ENCODE peak calls at places on chromosomes 6 and 20, in seven cellular contexts. One of them, this sample, is unnamed.

GRCh38 chr20:46609043-46609442 is 42.2 kb downstream of the SLC13A3 start:
- DNase-seq in IMR-90: no peak
- DNase-seq in H9: no peak
- DNase-seq in neuronal stem cell: no peak
- DNase-seq in mesenchymal stem cell: no peak
- DNase-seq in H1: no peak
- DNase-seq in trophoblast cell: no peak
- DNase-seq in this sample: no peak

GRCh38 chr20:50834599-50835005 is 39.7 kb downstream of the BCAS4 start:
- DNase-seq in IMR-90: peak
- DNase-seq in H9: no peak
- DNase-seq in neuronal stem cell: no peak
- DNase-seq in mesenchymal stem cell: peak
- DNase-seq in H1: no peak
- DNase-seq in trophoblast cell: peak
- DNase-seq in this sample: no peak

GRCh38 chr6:2529217-2529719 is 221.5 kb downstream of the MYLK4 start:
- DNase-seq in IMR-90: no peak
- DNase-seq in H9: no peak
- DNase-seq in neuronal stem cell: no peak
- DNase-seq in mesenchymal stem cell: no peak
- DNase-seq in H1: no peak
- DNase-seq in trophoblast cell: no peak
- DNase-seq in this sample: no peak

GRCh38 chr6:33779305-33779704 is 9.6 kb downstream of the LEMD2 start:
- DNase-seq in IMR-90: no peak
- DNase-seq in H9: peak
- DNase-seq in neuronal stem cell: no peak
- DNase-seq in mesenchymal stem cell: no peak
- DNase-seq in H1: no peak
- DNase-seq in trophoblast cell: no peak
- DNase-seq in this sample: peak

GRCh38 chr6:147906361-147906760 is 397.9 kb downstream of the SAMD5 start:
- DNase-seq in IMR-90: no peak
- DNase-seq in H9: no peak
- DNase-seq in neuronal stem cell: no peak
- DNase-seq in mesenchymal stem cell: peak
- DNase-seq in H1: no peak
- DNase-seq in trophoblast cell: no peak
- DNase-seq in this sample: peak

GRCh38 chr6:129184324-129184723 is 301.4 kb downstream of the LAMA2 start:
- DNase-seq in IMR-90: no peak
- DNase-seq in H9: no peak
- DNase-seq in neuronal stem cell: no peak
- DNase-seq in mesenchymal stem cell: no peak
- DNase-seq in H1: no peak
- DNase-seq in trophoblast cell: no peak
- DNase-seq in this sample: no peak

GRCh38 chr6:116847234-116847633 is 18.4 kb upstream of the GPRC6A start:
- DNase-seq in IMR-90: peak
- DNase-seq in H9: no peak
- DNase-seq in neuronal stem cell: no peak
- DNase-seq in mesenchymal stem cell: peak
- DNase-seq in H1: no peak
- DNase-seq in trophoblast cell: no peak
- DNase-seq in this sample: peak

GRCh38 chr6:139325686-139326085 is 33.9 kb upstream of the TXLNB start:
- DNase-seq in IMR-90: no peak
- DNase-seq in H9: no peak
- DNase-seq in neuronal stem cell: no peak
- DNase-seq in mesenchymal stem cell: no peak
- DNase-seq in H1: no peak
- DNase-seq in trophoblast cell: no peak
- DNase-seq in this sample: no peak

GRCh38 chr20:58722379-58722778 is 29.8 kb downstream of the NPEPL1 start:
- DNase-seq in IMR-90: no peak
- DNase-seq in H9: peak
- DNase-seq in neuronal stem cell: no peak
- DNase-seq in mesenchymal stem cell: no peak
- DNase-seq in H1: no peak
- DNase-seq in trophoblast cell: no peak
- DNase-seq in this sample: no peak

GRCh38 chr6:36418558-36418957 is 24.1 kb downstream of the PXT1 start:
- DNase-seq in IMR-90: no peak
- DNase-seq in H9: no peak
- DNase-seq in neuronal stem cell: no peak
- DNase-seq in mesenchymal stem cell: no peak
- DNase-seq in H1: no peak
- DNase-seq in trophoblast cell: no peak
- DNase-seq in this sample: peak

GRCh38 chr6:138291036-138291848 is 73.0 kb upstream of the PBOV1 start:
- DNase-seq in IMR-90: no peak
- DNase-seq in H9: no peak
- DNase-seq in neuronal stem cell: no peak
- DNase-seq in mesenchymal stem cell: no peak
- DNase-seq in H1: no peak
- DNase-seq in trophoblast cell: no peak
- DNase-seq in this sample: peak

GRCh38 chr20:14521436-14521835 is 184.0 kb upstream of the FLRT3 start:
- DNase-seq in IMR-90: peak
- DNase-seq in H9: no peak
- DNase-seq in neuronal stem cell: no peak
- DNase-seq in mesenchymal stem cell: peak
- DNase-seq in H1: no peak
- DNase-seq in trophoblast cell: no peak
- DNase-seq in this sample: no peak

GRCh38 chr6:159212881-159213280 is 43.7 kb downstream of the FNDC1 start:
- DNase-seq in IMR-90: no peak
- DNase-seq in H9: no peak
- DNase-seq in neuronal stem cell: no peak
- DNase-seq in mesenchymal stem cell: no peak
- DNase-seq in H1: no peak
- DNase-seq in trophoblast cell: no peak
- DNase-seq in this sample: no peak

GRCh38 chr6:46381057-46381456 is 110.2 kb downstream of the RCAN2 start:
- DNase-seq in IMR-90: no peak
- DNase-seq in H9: no peak
- DNase-seq in neuronal stem cell: no peak
- DNase-seq in mesenchymal stem cell: no peak
- DNase-seq in H1: no peak
- DNase-seq in trophoblast cell: no peak
- DNase-seq in this sample: no peak

GRCh38 chr6:154370545-154370944 is 13.9 kb upstream of the IPCEF1 start:
- DNase-seq in IMR-90: peak
- DNase-seq in H9: no peak
- DNase-seq in neuronal stem cell: no peak
- DNase-seq in mesenchymal stem cell: peak
- DNase-seq in H1: no peak
- DNase-seq in trophoblast cell: no peak
- DNase-seq in this sample: peak

GRCh38 chr6:127864701-127865100 is 36.2 kb downstream of the THEMIS start:
- DNase-seq in IMR-90: no peak
- DNase-seq in H9: no peak
- DNase-seq in neuronal stem cell: no peak
- DNase-seq in mesenchymal stem cell: no peak
- DNase-seq in H1: no peak
- DNase-seq in trophoblast cell: no peak
- DNase-seq in this sample: no peak

GRCh38 chr6:116666869-116667268 is 1.7 kb downstream of the ZUP1 start:
- DNase-seq in IMR-90: no peak
- DNase-seq in H9: no peak
- DNase-seq in neuronal stem cell: no peak
- DNase-seq in mesenchymal stem cell: no peak
- DNase-seq in H1: no peak
- DNase-seq in trophoblast cell: no peak
- DNase-seq in this sample: no peak

GRCh38 chr6:24495516-24495847 is 713 bp downstream of the ALDH5A1 start:
- DNase-seq in IMR-90: peak
- DNase-seq in H9: peak
- DNase-seq in neuronal stem cell: no peak
- DNase-seq in mesenchymal stem cell: peak
- DNase-seq in H1: no peak
- DNase-seq in trophoblast cell: no peak
- DNase-seq in this sample: peak

GRCh38 chr6:116175344-116175743 is 49.4 kb upstream of the COL10A1 start:
- DNase-seq in IMR-90: no peak
- DNase-seq in H9: no peak
- DNase-seq in neuronal stem cell: no peak
- DNase-seq in mesenchymal stem cell: no peak
- DNase-seq in H1: no peak
- DNase-seq in trophoblast cell: no peak
- DNase-seq in this sample: no peak

GRCh38 chr6:23111984-23112383 is 542.6 kb downstream of the HDGFL1 start:
- DNase-seq in IMR-90: peak
- DNase-seq in H9: no peak
- DNase-seq in neuronal stem cell: no peak
- DNase-seq in mesenchymal stem cell: no peak
- DNase-seq in H1: no peak
- DNase-seq in trophoblast cell: no peak
- DNase-seq in this sample: no peak

GRCh38 chr6:111985202-111985731 is 68.6 kb upstream of the CCN6 start:
- DNase-seq in IMR-90: peak
- DNase-seq in H9: peak
- DNase-seq in neuronal stem cell: no peak
- DNase-seq in mesenchymal stem cell: peak
- DNase-seq in H1: peak
- DNase-seq in trophoblast cell: peak
- DNase-seq in this sample: peak

GRCh38 chr6:73240730-73241129 is 15.4 kb upstream of the KHDC1L start:
- DNase-seq in IMR-90: no peak
- DNase-seq in H9: no peak
- DNase-seq in neuronal stem cell: no peak
- DNase-seq in mesenchymal stem cell: no peak
- DNase-seq in H1: no peak
- DNase-seq in trophoblast cell: no peak
- DNase-seq in this sample: no peak

GRCh38 chr6:154868143-154868594 is 126.9 kb upstream of the TIAM2 start:
- DNase-seq in IMR-90: peak
- DNase-seq in H9: no peak
- DNase-seq in neuronal stem cell: peak
- DNase-seq in mesenchymal stem cell: peak
- DNase-seq in H1: no peak
- DNase-seq in trophoblast cell: peak
- DNase-seq in this sample: peak

GRCh38 chr6:118551063-118551672 is 3.1 kb downstream of the PLN start:
- DNase-seq in IMR-90: peak
- DNase-seq in H9: no peak
- DNase-seq in neuronal stem cell: peak
- DNase-seq in mesenchymal stem cell: peak
- DNase-seq in H1: no peak
- DNase-seq in trophoblast cell: peak
- DNase-seq in this sample: peak

GRCh38 chr6:158837684-158838625 is 18.8 kb upstream of the EZR start:
- DNase-seq in IMR-90: peak
- DNase-seq in H9: no peak
- DNase-seq in neuronal stem cell: no peak
- DNase-seq in mesenchymal stem cell: no peak
- DNase-seq in H1: no peak
- DNase-seq in trophoblast cell: no peak
- DNase-seq in this sample: peak

GRCh38 chr6:117840541-117840983 is 66.5 kb upstream of the SLC35F1 start:
- DNase-seq in IMR-90: peak
- DNase-seq in H9: no peak
- DNase-seq in neuronal stem cell: peak
- DNase-seq in mesenchymal stem cell: peak
- DNase-seq in H1: no peak
- DNase-seq in trophoblast cell: peak
- DNase-seq in this sample: peak

GRCh38 chr6:2919401-2919800 is 16.3 kb upstream of the SERPINB9 start:
- DNase-seq in IMR-90: no peak
- DNase-seq in H9: peak
- DNase-seq in neuronal stem cell: no peak
- DNase-seq in mesenchymal stem cell: no peak
- DNase-seq in H1: no peak
- DNase-seq in trophoblast cell: no peak
- DNase-seq in this sample: no peak

GRCh38 chr20:44819936-44820335 is 9.6 kb upstream of the RIMS4 start:
- DNase-seq in IMR-90: no peak
- DNase-seq in H9: no peak
- DNase-seq in neuronal stem cell: no peak
- DNase-seq in mesenchymal stem cell: no peak
- DNase-seq in H1: no peak
- DNase-seq in trophoblast cell: no peak
- DNase-seq in this sample: no peak

GRCh38 chr6:27579973-27580372 is 107.1 kb upstream of the ZNF184 start:
- DNase-seq in IMR-90: no peak
- DNase-seq in H9: no peak
- DNase-seq in neuronal stem cell: no peak
- DNase-seq in mesenchymal stem cell: no peak
- DNase-seq in H1: no peak
- DNase-seq in trophoblast cell: no peak
- DNase-seq in this sample: no peak

DNA sequence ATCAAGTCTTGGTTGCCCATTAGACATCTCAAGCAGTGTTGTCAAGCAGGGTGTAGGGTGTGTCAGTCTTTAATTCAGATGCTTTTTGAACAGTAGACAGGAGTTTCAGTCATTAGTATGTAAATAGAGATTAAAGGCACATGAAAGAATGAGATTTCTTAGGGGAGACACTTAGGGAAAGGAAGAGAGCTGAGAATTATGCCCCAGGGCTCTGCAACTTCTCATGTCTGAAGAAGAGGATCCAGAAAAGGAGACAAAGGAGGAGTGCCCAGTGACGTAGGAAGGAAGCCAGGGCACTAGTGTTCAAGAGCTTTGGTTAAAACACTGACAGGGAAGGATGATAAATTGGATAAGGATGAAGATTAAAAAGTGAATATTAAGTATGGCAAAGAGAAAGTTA is 569.7 kb downstream of the NKAIN2 start:
- DNase-seq in IMR-90: no peak
- DNase-seq in H9: no peak
- DNase-seq in neuronal stem cell: no peak
- DNase-seq in mesenchymal stem cell: peak
- DNase-seq in H1: no peak
- DNase-seq in trophoblast cell: no peak
- DNase-seq in this sample: no peak
- H3K4ac ChIP-seq in IMR-90: no peak
- H3K4ac ChIP-seq in H9: no peak
- H3K4ac ChIP-seq in neuronal stem cell: no peak
- H3K4ac ChIP-seq in mesenchymal stem cell: no peak
- H3K4ac ChIP-seq in H1: no peak
- H3K4ac ChIP-seq in trophoblast cell: no peak
- H3K4ac ChIP-seq in this sample: no peak

GRCh38 chr20:63330940-63331339 is 30.2 kb downstream of the CHRNA4 start:
- DNase-seq in IMR-90: no peak
- DNase-seq in H9: peak
- DNase-seq in neuronal stem cell: no peak
- DNase-seq in mesenchymal stem cell: no peak
- DNase-seq in H1: no peak
- DNase-seq in trophoblast cell: no peak
- DNase-seq in this sample: no peak
- H2AK5ac ChIP-seq in IMR-90: no peak
- H2AK5ac ChIP-seq in H9: no peak
- H2AK5ac ChIP-seq in neuronal stem cell: peak
- H2AK5ac ChIP-seq in mesenchymal stem cell: no peak
- H2AK5ac ChIP-seq in H1: no peak
- H2AK5ac ChIP-seq in trophoblast cell: no peak
- H2AK5ac ChIP-seq in this sample: no peak

GRCh38 chr6:47456536-47456975 is 21.0 kb upstream of the CD2AP start:
- DNase-seq in IMR-90: no peak
- DNase-seq in H9: no peak
- DNase-seq in neuronal stem cell: no peak
- DNase-seq in mesenchymal stem cell: no peak
- DNase-seq in H1: no peak
- DNase-seq in trophoblast cell: no peak
- DNase-seq in this sample: no peak
- H3K18ac ChIP-seq in IMR-90: no peak
- H3K18ac ChIP-seq in H9: no peak
- H3K18ac ChIP-seq in neuronal stem cell: no peak
- H3K18ac ChIP-seq in mesenchymal stem cell: no peak
- H3K18ac ChIP-seq in H1: no peak
- H3K18ac ChIP-seq in trophoblast cell: no peak
- H3K18ac ChIP-seq in this sample: no peak

GRCh38 chr20:24002896-24003295 is 14.3 kb upstream of the GGTLC1 start:
- DNase-seq in IMR-90: no peak
- DNase-seq in H9: no peak
- DNase-seq in neuronal stem cell: no peak
- DNase-seq in mesenchymal stem cell: no peak
- DNase-seq in H1: no peak
- DNase-seq in trophoblast cell: no peak
- DNase-seq in this sample: no peak
- H3K4ac ChIP-seq in IMR-90: no peak
- H3K4ac ChIP-seq in H9: no peak
- H3K4ac ChIP-seq in neuronal stem cell: no peak
- H3K4ac ChIP-seq in mesenchymal stem cell: no peak
- H3K4ac ChIP-seq in H1: no peak
- H3K4ac ChIP-seq in trophoblast cell: no peak
- H3K4ac ChIP-seq in this sample: no peak

This sample was measured in mesendoderm.